ENCODE peak calls at places on chromosomes 3 and 15, in ten cellular contexts. E is GM23338; U is cardiac fibroblast; H is astrocyte of the cerebellum; M is CD4-positive, alpha-beta T cell; Z is hepatocyte; G is mammary epithelial cell; F is foreskin fibroblast; X is IMR-90; W is breast epithelium. V is an unnamed sample.

GRCh38 chr3:39960515-39961403 is 151.3 kb downstream of the MYRIP start:
- DNase-seq in G (no peak), X (no peak), H (no peak), Z (no peak), M (no peak), U (peak), E (no peak), W (no peak), F (peak), V (no peak)

GRCh38 chr3:163863146-163863545 is 1215.2 kb downstream of the SI start:
- DNase-seq in H (no peak), G (no peak), E (no peak), W (no peak), X (no peak), M (no peak), U (no peak), F (no peak), Z (no peak), V (no peak)

GRCh38 chr3:112042842-112043280 is 8.3 kb downstream of the TMPRSS7 start:
- DNase-seq in Z (peak), H (no peak), F (no peak), U (no peak), X (no peak), M (no peak), G (peak), W (no peak), E (no peak), V (no peak)

GRCh38 chr3:159724627-159725026 is 264.0 kb upstream of the IL12A start:
- DNase-seq in F (peak), M (no peak), W (no peak), E (no peak), H (no peak), U (no peak), G (peak), X (peak), Z (no peak), V (no peak)

GRCh38 chr3:50254577-50255250 is 14.2 kb upstream of the SEMA3B start:
- DNase-seq in G (peak), M (no peak), Z (no peak), U (peak), E (peak), W (peak), F (peak), H (no peak), X (no peak), V (no peak)

GRCh38 chr15:84697353-84697990 is 18.5 kb downstream of the SEC11A start:
- DNase-seq in W (no peak), Z (no peak), M (no peak), X (no peak), H (no peak), U (no peak), E (no peak), G (no peak), F (no peak), V (no peak)

GRCh38 chr3:45566951-45567411 is 27.6 kb upstream of the LIMD1 start:
- DNase-seq in W (no peak), M (no peak), E (no peak), U (no peak), X (no peak), F (no peak), Z (no peak), G (no peak), H (no peak), V (no peak)

GRCh38 chr3:194608981-194609380 is 24.2 kb downstream of the TMEM44 start:
- DNase-seq in M (no peak), Z (no peak), G (no peak), X (no peak), W (no peak), U (no peak), H (no peak), E (no peak), F (no peak), V (no peak)

GRCh38 chr15:88744548-88745020 is 58.7 kb upstream of the ACAN start:
- DNase-seq in U (peak), Z (no peak), W (no peak), X (no peak), G (no peak), F (peak), M (no peak), H (no peak), E (peak), V (no peak)

GRCh38 chr3:56980798-56981390 is 79.6 kb upstream of the SPATA12 start:
- DNase-seq in G (peak), X (peak), U (peak), E (no peak), H (peak), F (peak), W (no peak), Z (peak), M (no peak), V (no peak)

GRCh38 chr3:155391104-155391503 is 97.6 kb upstream of the STRIT1 start:
- DNase-seq in F (peak), H (peak), X (peak), Z (no peak), W (no peak), U (peak), E (no peak), G (no peak), M (no peak), V (no peak)

GRCh38 chr3:38475716-38476115 is 20.4 kb upstream of the EXOG start:
- DNase-seq in U (no peak), W (no peak), G (no peak), F (no peak), H (no peak), X (no peak), E (no peak), Z (no peak), M (no peak), V (no peak)

GRCh38 chr3:58135712-58136543 is 74.8 kb downstream of the DNASE1L3 start:
- DNase-seq in W (no peak), H (no peak), M (no peak), E (peak), X (no peak), Z (no peak), G (no peak), F (no peak), U (peak), V (no peak)

GRCh38 chr3:42117175-42118008 is 26.2 kb downstream of the TRAK1 start:
- DNase-seq in G (peak), H (no peak), Z (peak), F (peak), M (no peak), X (peak), U (peak), E (peak), W (peak), V (no peak)

GRCh38 chr3:123582315-123582714 is 2.5 kb downstream of the HACD2 start:
- DNase-seq in E (no peak), G (peak), H (no peak), F (no peak), U (no peak), Z (peak), X (no peak), M (no peak), W (no peak), V (no peak)

GRCh38 chr15:47964229-47964628 is 156.6 kb upstream of the SLC24A5 start:
- DNase-seq in M (no peak), F (no peak), Z (no peak), W (no peak), X (no peak), H (no peak), E (no peak), U (no peak), G (no peak), V (no peak)

GRCh38 chr15:47961401-47962090 is 159.2 kb upstream of the SLC24A5 start:
- DNase-seq in Z (no peak), X (no peak), W (no peak), F (no peak), G (no peak), H (no peak), U (no peak), M (no peak), E (no peak), V (no peak)

GRCh38 chr15:47965297-47965696 is 155.5 kb upstream of the SLC24A5 start:
- DNase-seq in U (no peak), G (no peak), H (no peak), F (no peak), Z (no peak), E (peak), M (no peak), X (no peak), W (no peak), V (no peak)

GRCh38 chr15:47959617-47960398 is 161.0 kb upstream of the SLC24A5 start:
- DNase-seq in U (no peak), W (no peak), X (no peak), Z (peak), F (no peak), E (no peak), M (no peak), G (peak), H (no peak), V (no peak)

DNA sequence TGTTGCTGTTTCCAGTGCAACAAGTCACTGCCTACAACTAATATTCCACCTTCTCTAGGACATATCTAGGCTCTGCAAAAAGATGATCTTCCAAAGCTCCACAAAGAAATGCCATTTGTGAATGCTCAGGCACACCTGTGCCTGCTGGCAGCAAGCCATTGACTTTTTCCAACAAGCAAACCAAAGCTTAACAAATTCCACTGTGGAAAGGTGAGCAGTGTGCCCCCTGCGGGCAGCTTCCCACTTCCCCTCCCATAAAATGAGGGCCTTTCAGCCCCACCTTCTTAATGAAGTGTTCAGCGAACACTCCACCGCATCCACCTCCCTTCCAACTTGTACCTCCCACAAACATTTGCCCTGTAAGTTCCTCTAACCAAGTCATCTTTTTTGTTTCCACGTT is 157.5 kb upstream of the SLC24A5 start:
- DNase-seq in H (no peak), Z (no peak), U (no peak), E (no peak), W (no peak), F (no peak), M (no peak), X (no peak), G (no peak), V (no peak)
- TF ChIP-seq CTCF in H (no peak), Z (no peak), U (no peak), E (peak), W (no peak), F (no peak), M (no peak), X (no peak), G (no peak), V (no peak)

GRCh38 chr3:72448375-72448823 is 399.8 kb downstream of the SHQ1 start:
- DNase-seq in G (no peak), H (no peak), M (no peak), W (no peak), U (no peak), X (no peak), E (no peak), Z (no peak), F (no peak), V (no peak)

GRCh38 chr3:72446406-72447058 is 401.7 kb downstream of the SHQ1 start:
- DNase-seq in M (peak), H (no peak), U (peak), Z (no peak), G (peak), F (no peak), E (peak), W (peak), X (peak), V (peak)

GRCh38 chr3:72445827-72446405 is 402.3 kb downstream of the SHQ1 start:
- DNase-seq in X (peak), M (no peak), F (peak), Z (no peak), H (no peak), E (no peak), U (no peak), G (peak), W (no peak), V (no peak)

GRCh38 chr3:72448858-72449257 is 399.4 kb downstream of the SHQ1 start:
- DNase-seq in F (peak), M (no peak), X (no peak), W (no peak), H (no peak), G (peak), U (no peak), Z (no peak), E (no peak), V (no peak)

DNA sequence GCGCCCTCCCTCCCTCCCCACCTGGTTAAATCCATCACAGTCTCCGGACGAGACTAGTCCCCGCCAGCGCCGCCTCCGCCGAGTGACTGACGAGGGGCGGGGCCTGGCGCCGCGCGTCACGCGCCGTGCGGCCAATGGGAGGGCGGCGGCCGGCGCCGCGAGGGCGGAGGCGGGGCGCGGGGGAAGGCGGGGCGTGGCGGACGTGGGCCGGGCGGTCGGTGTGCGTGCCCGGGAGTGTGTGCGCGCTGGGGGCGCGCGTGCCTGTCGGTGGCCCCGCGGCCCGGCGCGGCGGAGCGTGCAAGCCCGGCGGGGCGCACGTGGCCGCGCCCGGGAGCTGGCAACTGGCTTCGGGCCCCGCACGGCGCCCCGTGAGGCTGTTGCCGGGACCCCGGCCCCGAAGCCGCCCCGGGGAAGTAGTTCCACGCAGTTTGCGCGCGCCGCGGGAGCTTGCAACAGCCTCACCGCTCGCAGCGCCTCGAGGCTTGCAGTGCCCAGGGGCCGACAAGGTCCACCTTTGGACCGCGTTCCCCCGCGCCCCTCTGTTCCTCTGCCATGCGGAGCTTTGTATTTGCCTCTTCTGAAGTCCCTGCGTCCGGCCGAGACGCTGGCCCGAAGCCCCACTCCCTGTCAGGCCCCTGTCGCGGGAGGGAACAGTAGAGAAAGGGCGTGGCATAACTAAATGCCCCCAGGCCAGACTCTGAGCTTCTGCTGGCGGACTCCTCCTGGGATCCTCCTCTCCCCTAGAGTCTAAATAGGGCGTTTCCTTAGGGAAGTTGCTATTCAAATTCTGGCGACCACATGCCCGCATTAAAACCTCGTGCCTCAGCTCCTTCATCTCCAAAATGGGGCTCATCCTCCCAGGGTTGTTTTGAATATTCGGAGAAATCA is 400.9 kb downstream of the SHQ1 start:
- DNase-seq in W (peak), Z (peak), F (peak), H (peak), M (peak), G (peak), X (peak), U (peak), E (peak), V (peak)
- TF ChIP-seq CTCF in W (peak), Z (no peak), F (no peak), H (no peak), M (peak), G (no peak), X (no peak), U (no peak), E (no peak), V (peak)

GRCh38 chr3:25169146-25169545 is 258.9 kb upstream of the RARB start:
- DNase-seq in Z (no peak), W (peak), E (no peak), X (no peak), M (no peak), U (no peak), H (peak), F (no peak), G (no peak), V (no peak)

GRCh38 chr3:25165306-25165705 is 262.8 kb upstream of the RARB start:
- DNase-seq in F (no peak), W (no peak), H (no peak), M (no peak), E (no peak), X (no peak), G (no peak), U (no peak), Z (no peak), V (no peak)
- TF ChIP-seq CTCF in F (no peak), W (no peak), H (no peak), M (no peak), E (no peak), X (no peak), G (no peak), U (no peak), Z (no peak), V (no peak)

GRCh38 chr15:82134426-82134825 is 88.6 kb upstream of the MEX3B start:
- DNase-seq in G (no peak), Z (no peak), W (no peak), F (no peak), X (no peak), M (no peak), U (no peak), E (no peak), H (no peak), V (no peak)

GRCh38 chr15:82132742-82133141 is 86.9 kb upstream of the MEX3B start:
- DNase-seq in G (peak), Z (no peak), X (peak), H (peak), M (no peak), W (no peak), U (peak), E (no peak), F (peak), V (no peak)

GRCh38 chr15:82129769-82130168 is 84.0 kb upstream of the MEX3B start:
- DNase-seq in M (no peak), U (peak), X (peak), G (no peak), E (no peak), Z (peak), H (peak), F (peak), W (no peak), V (no peak)

GRCh38 chr15:82133251-82133650 is 87.4 kb upstream of the MEX3B start:
- DNase-seq in E (no peak), G (no peak), W (no peak), Z (no peak), M (no peak), X (no peak), H (no peak), U (no peak), F (no peak), V (no peak)

GRCh38 chr15:82132116-82132515 is 86.3 kb upstream of the MEX3B start:
- DNase-seq in U (no peak), M (no peak), Z (no peak), X (peak), F (peak), W (no peak), G (no peak), H (no peak), E (no peak), V (no peak)
- TF ChIP-seq CTCF in U (no peak), M (no peak), Z (no peak), X (no peak), F (no peak), W (no peak), G (no peak), H (no peak), E (no peak), V (no peak)

GRCh38 chr15:23002920-23003319 is 22.8 kb upstream of the CYFIP1 start:
- DNase-seq in G (no peak), Z (no peak), U (no peak), M (no peak), X (no peak), F (no peak), H (no peak), W (no peak), E (no peak), V (no peak)

DNA sequence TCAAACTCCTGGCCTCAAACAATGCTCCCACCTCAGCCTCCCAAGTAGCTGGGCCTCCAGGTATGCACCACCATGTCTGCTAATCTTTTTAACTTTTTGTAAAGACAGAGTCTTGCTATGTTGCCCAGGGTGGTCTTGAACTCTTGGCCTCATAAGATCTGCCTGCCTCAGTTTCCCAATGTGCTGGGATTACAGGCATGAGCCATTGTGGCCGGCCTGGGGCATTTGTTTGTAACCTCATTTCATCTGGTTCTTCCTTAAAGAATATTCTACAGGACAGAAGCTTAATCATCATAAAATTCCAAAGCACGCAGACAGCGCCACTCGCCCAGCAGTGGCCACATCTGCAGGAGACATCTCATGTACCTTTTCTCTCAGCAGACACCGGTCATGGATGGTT is 23.6 kb upstream of the CYFIP1 start:
- DNase-seq in U (no peak), W (no peak), F (no peak), H (no peak), M (no peak), X (no peak), Z (no peak), G (no peak), E (no peak), V (no peak)
- TF ChIP-seq CTCF in U (no peak), W (no peak), F (no peak), H (no peak), M (no peak), X (no peak), Z (no peak), G (no peak), E (no peak), V (no peak)

DNA sequence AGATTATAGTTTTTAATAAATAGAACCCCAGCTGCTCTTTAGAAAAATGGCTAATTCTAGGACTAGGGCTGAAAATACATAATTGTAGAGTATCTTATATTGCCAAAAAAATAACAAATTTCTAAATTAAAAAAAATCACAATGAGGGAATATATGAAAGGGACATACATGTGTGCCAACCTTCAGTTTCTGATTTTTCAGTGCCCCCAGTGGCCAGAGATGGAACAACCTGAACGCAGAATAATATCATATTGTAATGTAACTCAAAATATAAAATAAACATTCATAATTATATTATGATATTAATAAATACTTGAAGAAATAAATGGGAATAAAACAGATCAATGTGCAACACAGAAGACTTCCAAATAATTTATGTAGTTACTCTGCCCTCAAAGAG is 460.5 kb downstream of the ZNF385D start:
- DNase-seq in U (peak), H (no peak), X (no peak), Z (no peak), E (peak), W (no peak), G (no peak), F (peak), M (no peak), V (no peak)
- TF ChIP-seq CTCF in U (peak), H (peak), X (peak), Z (peak), E (peak), W (no peak), G (peak), F (peak), M (no peak), V (peak)

GRCh38 chr15:22885105-22885504 is 46.6 kb downstream of the NIPA2 start:
- DNase-seq in M (no peak), X (no peak), F (no peak), U (no peak), W (no peak), Z (no peak), G (no peak), E (no peak), H (no peak), V (no peak)

GRCh38 chr15:22887157-22887951 is 48.9 kb downstream of the NIPA2 start:
- DNase-seq in U (peak), G (no peak), Z (peak), F (peak), M (no peak), W (no peak), E (no peak), H (no peak), X (peak), V (no peak)

GRCh38 chr15:22883196-22883595 is 44.7 kb downstream of the NIPA2 start:
- DNase-seq in Z (no peak), E (no peak), G (no peak), H (no peak), U (no peak), W (no peak), X (no peak), M (no peak), F (no peak), V (no peak)

GRCh38 chr15:22881739-22882440 is 43.4 kb downstream of the NIPA2 start:
- DNase-seq in H (no peak), F (no peak), G (no peak), M (no peak), U (no peak), E (no peak), W (no peak), Z (no peak), X (no peak), V (no peak)

GRCh38 chr15:22884344-22884743 is 45.9 kb downstream of the NIPA2 start:
- DNase-seq in W (no peak), E (peak), Z (no peak), H (no peak), G (no peak), U (no peak), F (no peak), M (no peak), X (no peak), V (no peak)
- TF ChIP-seq CTCF in W (peak), E (peak), Z (no peak), H (peak), G (no peak), U (no peak), F (no peak), M (no peak), X (no peak), V (peak)

DNA sequence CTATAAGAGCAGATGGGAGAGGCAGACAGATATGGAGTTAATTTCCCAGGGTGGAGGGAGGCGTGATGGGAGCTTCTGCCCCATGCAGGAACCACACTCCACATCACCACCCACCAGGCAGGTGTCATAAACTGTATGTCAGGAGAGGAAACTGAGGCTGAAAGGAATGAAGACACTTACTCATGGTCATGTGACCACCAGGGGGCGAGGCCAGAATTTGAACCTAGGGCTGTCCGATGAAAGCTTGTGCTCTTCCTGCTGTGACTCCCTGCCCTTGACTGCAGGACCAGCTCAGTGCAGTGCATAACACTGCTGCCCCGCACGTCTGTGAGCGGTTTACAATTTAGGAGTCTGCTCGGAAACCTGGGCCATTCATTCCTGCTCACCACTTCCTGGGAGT is 28.8 kb downstream of the NUP210 start:
- DNase-seq in F (no peak), U (no peak), E (peak), W (no peak), G (no peak), H (no peak), Z (no peak), X (no peak), M (peak), V (no peak)
- TF ChIP-seq CTCF in F (no peak), U (no peak), E (peak), W (no peak), G (no peak), H (no peak), Z (no peak), X (no peak), M (peak), V (peak)

V was measured in type B pancreatic cell.